ENCODE peak calls at places on chromosomes 5 and 9, in seven cellular contexts. One of them, this sample, is unnamed.

GRCh38 chr5:135543151-135543818 is 7.5 kb upstream of the NEUROG1 start:
- DNase-seq in sigmoid colon: no peak
- DNase-seq in tibial nerve: no peak
- DNase-seq in fibroblast of lung: no peak
- DNase-seq in kidney epithelial cell: no peak
- DNase-seq in HCT116: no peak
- DNase-seq in A549: no peak
- DNase-seq in this sample: no peak

GRCh38 chr9:113998529-113999255 is 79.4 kb downstream of the AMBP start:
- DNase-seq in kidney epithelial cell: no peak
- DNase-seq in fibroblast of lung: peak
- DNase-seq in tibial nerve: peak
- DNase-seq in HCT116: no peak
- DNase-seq in sigmoid colon: no peak
- DNase-seq in A549: peak
- DNase-seq in this sample: no peak

GRCh38 chr5:74631088-74631960 is 9.2 kb downstream of the ENC1 start:
- DNase-seq in HCT116: no peak
- DNase-seq in sigmoid colon: no peak
- DNase-seq in kidney epithelial cell: no peak
- DNase-seq in A549: peak
- DNase-seq in fibroblast of lung: peak
- DNase-seq in tibial nerve: no peak
- DNase-seq in this sample: no peak

GRCh38 chr5:52520171-52520570 is 267.5 kb upstream of the ITGA1 start:
- DNase-seq in sigmoid colon: no peak
- DNase-seq in tibial nerve: no peak
- DNase-seq in fibroblast of lung: no peak
- DNase-seq in HCT116: no peak
- DNase-seq in A549: no peak
- DNase-seq in kidney epithelial cell: no peak
- DNase-seq in this sample: no peak

GRCh38 chr5:140366770-140367630 is 7.0 kb downstream of the SLC4A9 start:
- DNase-seq in A549: no peak
- DNase-seq in sigmoid colon: peak
- DNase-seq in fibroblast of lung: no peak
- DNase-seq in kidney epithelial cell: no peak
- DNase-seq in tibial nerve: no peak
- DNase-seq in HCT116: no peak
- DNase-seq in this sample: no peak

GRCh38 chr9:92378825-92379535 is 25.4 kb downstream of the OGN start:
- DNase-seq in sigmoid colon: no peak
- DNase-seq in kidney epithelial cell: no peak
- DNase-seq in HCT116: no peak
- DNase-seq in tibial nerve: no peak
- DNase-seq in fibroblast of lung: peak
- DNase-seq in A549: no peak
- DNase-seq in this sample: no peak

GRCh38 chr9:114385412-114386181 is 2.2 kb downstream of the AKNA start:
- DNase-seq in A549: peak
- DNase-seq in HCT116: peak
- DNase-seq in sigmoid colon: peak
- DNase-seq in kidney epithelial cell: peak
- DNase-seq in fibroblast of lung: peak
- DNase-seq in tibial nerve: peak
- DNase-seq in this sample: no peak

GRCh38 chr5:126366199-126366560 is 57.0 kb upstream of the GRAMD2B start:
- DNase-seq in HCT116: no peak
- DNase-seq in fibroblast of lung: no peak
- DNase-seq in kidney epithelial cell: no peak
- DNase-seq in sigmoid colon: no peak
- DNase-seq in tibial nerve: no peak
- DNase-seq in A549: no peak
- DNase-seq in this sample: no peak

GRCh38 chr5:134148986-134149539 is 27.7 kb downstream of the SKP1 start:
- DNase-seq in sigmoid colon: no peak
- DNase-seq in HCT116: no peak
- DNase-seq in A549: no peak
- DNase-seq in tibial nerve: no peak
- DNase-seq in kidney epithelial cell: no peak
- DNase-seq in fibroblast of lung: no peak
- DNase-seq in this sample: no peak

GRCh38 chr5:134146651-134147544 is 29.9 kb downstream of the SKP1 start:
- DNase-seq in HCT116: no peak
- DNase-seq in A549: no peak
- DNase-seq in sigmoid colon: no peak
- DNase-seq in tibial nerve: no peak
- DNase-seq in fibroblast of lung: peak
- DNase-seq in kidney epithelial cell: no peak
- DNase-seq in this sample: no peak

GRCh38 chr5:134145779-134146581 is 30.8 kb downstream of the SKP1 start:
- DNase-seq in A549: peak
- DNase-seq in kidney epithelial cell: no peak
- DNase-seq in sigmoid colon: peak
- DNase-seq in fibroblast of lung: peak
- DNase-seq in HCT116: peak
- DNase-seq in tibial nerve: peak
- DNase-seq in this sample: no peak

GRCh38 chr5:134149571-134150303 is 27.0 kb downstream of the SKP1 start:
- DNase-seq in kidney epithelial cell: no peak
- DNase-seq in fibroblast of lung: no peak
- DNase-seq in tibial nerve: no peak
- DNase-seq in A549: no peak
- DNase-seq in sigmoid colon: no peak
- DNase-seq in HCT116: no peak
- DNase-seq in this sample: no peak

DNA sequence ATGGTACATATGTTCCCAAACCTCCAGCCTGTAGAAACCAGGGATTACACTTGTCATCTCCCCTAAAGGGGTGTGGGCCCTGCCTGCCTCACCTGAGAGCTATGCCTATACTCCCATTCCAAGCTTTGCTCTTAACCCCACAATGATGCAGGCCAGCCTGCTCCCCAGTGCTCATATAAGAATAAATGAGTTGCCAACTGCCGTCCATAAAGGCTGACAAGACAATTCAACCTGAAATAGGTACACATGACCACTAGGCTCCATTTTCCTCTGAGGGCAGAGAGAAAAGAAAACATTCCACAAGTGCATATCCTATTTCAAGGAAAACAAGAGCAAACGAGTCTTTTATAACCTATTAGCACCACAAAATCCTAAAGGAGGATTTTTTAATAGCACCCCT is 28.4 kb downstream of the SKP1 start:
- DNase-seq in HCT116: no peak
- DNase-seq in A549: no peak
- DNase-seq in kidney epithelial cell: no peak
- DNase-seq in fibroblast of lung: no peak
- DNase-seq in tibial nerve: no peak
- DNase-seq in sigmoid colon: no peak
- DNase-seq in this sample: no peak
- TF ChIP-seq CTCF in HCT116: no peak
- TF ChIP-seq CTCF in A549: no peak
- TF ChIP-seq CTCF in kidney epithelial cell: no peak
- TF ChIP-seq CTCF in fibroblast of lung: no peak
- TF ChIP-seq CTCF in tibial nerve: no peak
- TF ChIP-seq CTCF in sigmoid colon: no peak
- TF ChIP-seq CTCF in this sample: no peak

GRCh38 chr9:134648701-134649525 is 7.3 kb downstream of the COL5A1 start:
- DNase-seq in fibroblast of lung: peak
- DNase-seq in HCT116: no peak
- DNase-seq in sigmoid colon: no peak
- DNase-seq in tibial nerve: no peak
- DNase-seq in kidney epithelial cell: no peak
- DNase-seq in A549: no peak
- DNase-seq in this sample: no peak
- H3K4me3 ChIP-seq in fibroblast of lung: no peak
- H3K4me3 ChIP-seq in HCT116: no peak
- H3K4me3 ChIP-seq in sigmoid colon: no peak
- H3K4me3 ChIP-seq in tibial nerve: no peak
- H3K4me3 ChIP-seq in kidney epithelial cell: no peak
- H3K4me3 ChIP-seq in A549: no peak
- H3K4me3 ChIP-seq in this sample: no peak

DNA sequence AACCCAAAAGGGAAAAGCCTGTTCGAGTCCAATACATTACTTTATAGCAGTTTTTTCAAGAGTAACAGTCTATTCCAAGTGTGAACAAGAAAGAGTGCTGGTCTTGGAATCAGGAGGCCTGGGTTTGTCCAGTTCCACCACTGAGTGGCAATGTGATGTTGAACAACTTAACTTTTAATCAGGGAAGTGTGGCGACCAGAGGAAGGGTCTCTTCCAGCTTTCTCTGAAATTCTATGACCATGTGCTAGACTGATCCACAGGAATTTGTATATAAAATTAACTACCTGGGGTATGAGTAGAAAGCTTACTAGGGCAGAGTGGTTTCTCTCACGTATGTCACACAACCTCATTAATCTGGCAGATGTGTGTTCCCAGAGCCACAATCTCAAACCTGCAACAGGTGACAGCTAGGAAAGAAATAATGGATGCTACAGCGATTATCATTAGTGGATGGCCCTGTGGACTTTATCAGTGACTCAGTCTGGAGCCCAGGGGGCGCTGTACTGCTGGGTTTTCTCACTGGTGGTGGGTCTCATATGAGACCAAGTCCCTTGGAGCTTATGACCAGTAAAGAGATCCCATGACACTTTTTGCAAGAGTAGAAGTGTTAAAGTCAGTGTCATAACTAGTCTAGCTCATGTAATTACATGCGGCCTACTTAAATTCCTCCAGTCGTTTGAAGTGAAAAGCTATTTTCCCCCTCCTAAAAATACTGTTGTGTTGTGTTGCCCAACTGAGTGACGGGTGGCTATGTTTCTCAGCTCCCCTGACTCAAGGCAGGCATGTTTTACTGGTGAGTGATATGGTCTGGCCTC is 116.5 kb downstream of the GDNF start:
- DNase-seq in A549: peak
- DNase-seq in tibial nerve: no peak
- DNase-seq in HCT116: peak
- DNase-seq in fibroblast of lung: no peak
- DNase-seq in sigmoid colon: peak
- DNase-seq in kidney epithelial cell: no peak
- DNase-seq in this sample: peak
- TF ChIP-seq CTCF in A549: peak
- TF ChIP-seq CTCF in tibial nerve: no peak
- TF ChIP-seq CTCF in HCT116: peak
- TF ChIP-seq CTCF in fibroblast of lung: peak
- TF ChIP-seq CTCF in sigmoid colon: peak
- TF ChIP-seq CTCF in kidney epithelial cell: peak
- TF ChIP-seq CTCF in this sample: peak

GRCh38 chr9:96449522-96449843 is 486 bp upstream of the HABP4 start:
- DNase-seq in HCT116: no peak
- DNase-seq in A549: no peak
- DNase-seq in sigmoid colon: no peak
- DNase-seq in fibroblast of lung: no peak
- DNase-seq in kidney epithelial cell: no peak
- DNase-seq in tibial nerve: no peak
- DNase-seq in this sample: no peak

GRCh38 chr9:96448546-96449170 is 1.3 kb upstream of the HABP4 start:
- DNase-seq in A549: no peak
- DNase-seq in kidney epithelial cell: no peak
- DNase-seq in fibroblast of lung: no peak
- DNase-seq in sigmoid colon: no peak
- DNase-seq in HCT116: no peak
- DNase-seq in tibial nerve: no peak
- DNase-seq in this sample: no peak

GRCh38 chr9:96447406-96447805 is 2.6 kb upstream of the HABP4 start:
- DNase-seq in tibial nerve: no peak
- DNase-seq in kidney epithelial cell: no peak
- DNase-seq in fibroblast of lung: no peak
- DNase-seq in sigmoid colon: no peak
- DNase-seq in HCT116: no peak
- DNase-seq in A549: no peak
- DNase-seq in this sample: no peak

GRCh38 chr9:96450613-96451544 is 910 bp downstream of the HABP4 start:
- DNase-seq in sigmoid colon: peak
- DNase-seq in tibial nerve: peak
- DNase-seq in kidney epithelial cell: no peak
- DNase-seq in fibroblast of lung: peak
- DNase-seq in A549: peak
- DNase-seq in HCT116: no peak
- DNase-seq in this sample: no peak

DNA sequence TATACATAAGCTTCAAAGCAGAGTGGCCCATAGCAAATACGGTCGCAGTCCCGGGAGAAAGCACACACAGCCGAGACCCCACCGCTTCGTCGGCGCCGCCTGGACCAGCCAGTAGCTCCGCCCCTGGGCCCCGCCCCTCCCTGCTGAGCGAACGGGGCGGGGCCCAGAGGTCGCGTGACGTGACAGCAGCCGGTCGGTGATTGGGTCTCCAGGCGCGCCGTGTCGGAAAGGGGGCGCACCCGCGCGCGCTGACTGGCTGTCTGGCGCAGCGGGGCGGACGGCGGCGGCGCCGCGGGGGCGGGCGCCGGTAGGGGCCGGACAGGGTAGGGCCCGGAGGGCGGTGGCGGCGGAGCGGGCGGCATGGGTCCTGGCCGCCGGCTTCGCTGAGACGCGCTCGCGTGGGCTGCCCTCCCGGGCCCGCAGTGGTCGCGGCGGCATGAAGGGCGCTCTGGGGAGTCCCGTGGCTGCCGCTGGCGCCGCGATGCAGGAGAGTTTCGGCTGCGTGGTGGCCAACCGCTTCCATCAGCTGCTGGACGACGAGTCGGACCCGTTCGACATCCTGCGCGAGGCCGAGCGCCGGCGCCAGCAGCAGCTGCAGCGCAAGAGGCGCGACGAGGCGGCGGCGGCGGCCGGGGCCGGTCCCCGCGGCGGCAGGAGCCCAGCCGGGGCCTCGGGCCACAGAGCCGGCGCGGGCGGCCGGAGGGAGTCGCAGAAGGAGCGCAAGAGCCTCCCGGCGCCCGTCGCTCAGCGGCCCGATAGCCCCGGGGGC is at the start of gene HABP4:
- DNase-seq in A549: peak
- DNase-seq in tibial nerve: peak
- DNase-seq in HCT116: peak
- DNase-seq in kidney epithelial cell: peak
- DNase-seq in fibroblast of lung: peak
- DNase-seq in sigmoid colon: peak
- DNase-seq in this sample: no peak
- H3K4me3 ChIP-seq in A549: peak
- H3K4me3 ChIP-seq in tibial nerve: peak
- H3K4me3 ChIP-seq in HCT116: peak
- H3K4me3 ChIP-seq in kidney epithelial cell: peak
- H3K4me3 ChIP-seq in fibroblast of lung: peak
- H3K4me3 ChIP-seq in sigmoid colon: peak
- H3K4me3 ChIP-seq in this sample: peak

DNA sequence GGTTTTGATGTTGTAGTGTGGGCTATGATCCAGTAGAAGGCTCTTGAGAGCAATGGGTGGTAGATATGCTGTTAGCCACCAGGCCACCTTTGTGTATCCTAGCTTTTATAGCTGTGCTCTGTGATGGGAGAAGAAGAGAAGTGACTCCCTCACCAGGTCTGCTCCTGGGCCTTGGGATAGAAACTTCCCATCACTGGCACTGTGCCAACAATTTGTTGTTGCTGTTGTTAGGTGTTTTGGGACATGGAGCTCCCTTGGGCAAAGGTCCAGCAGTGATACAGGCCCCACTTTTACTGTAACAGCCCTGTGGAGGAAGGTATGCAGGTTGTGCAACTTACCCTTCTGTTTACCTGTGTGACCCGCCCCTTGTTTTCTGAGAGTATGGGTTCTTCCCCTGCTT is 570.9 kb upstream of the GRIN3A start:
- DNase-seq in HCT116: no peak
- DNase-seq in A549: no peak
- DNase-seq in tibial nerve: no peak
- DNase-seq in sigmoid colon: no peak
- DNase-seq in fibroblast of lung: no peak
- DNase-seq in kidney epithelial cell: no peak
- DNase-seq in this sample: no peak
- TF ChIP-seq CTCF in HCT116: no peak
- TF ChIP-seq CTCF in A549: no peak
- TF ChIP-seq CTCF in tibial nerve: no peak
- TF ChIP-seq CTCF in sigmoid colon: no peak
- TF ChIP-seq CTCF in fibroblast of lung: no peak
- TF ChIP-seq CTCF in kidney epithelial cell: no peak
- TF ChIP-seq CTCF in this sample: no peak

This sample was measured in epithelial cell of proximal tubule.